ENCODE peak calls at places on chromosomes 4 and X, in eight cellular contexts. K, M, Y, A, D, T, W and G are unnamed samples.

GRCh38 chrX:69152398-69152797 is 12.9 kb downstream of the PJA1 start:
- DNase-seq in K (no peak), M (no peak), Y (no peak), A (no peak), D (no peak), T (no peak), W (no peak), G (no peak)

GRCh38 chrX:70485466-70485865 is 40.8 kb downstream of the DLG3 start:
- DNase-seq in K (no peak), M (no peak), Y (no peak), A (no peak), D (no peak), T (no peak), W (no peak), G (no peak)

GRCh38 chr4:10063544-10064300 is 42.4 kb upstream of the SLC2A9 start:
- DNase-seq in K (peak; percentile 41), M (peak; percentile 66), Y (peak; percentile 70), A (no peak), D (no peak), T (peak; percentile 89), W (no peak), G (no peak)

GRCh38 chrX:151698485-151698884 is 3.2 kb downstream of the PRRG3 start:
- DNase-seq in K (no peak), M (no peak), Y (no peak), A (no peak), D (no peak), T (no peak), W (no peak), G (no peak)

GRCh38 chr4:10576236-10576635 is 108.3 kb downstream of the CLNK start:
- DNase-seq in K (no peak), M (no peak), Y (no peak), A (no peak), D (no peak), T (no peak), W (no peak), G (no peak)

GRCh38 chr4:2617955-2618354 is 81.5 kb downstream of the FAM193A start:
- DNase-seq in K (no peak), M (no peak), Y (peak; percentile 45), A (no peak), D (no peak), T (no peak), W (no peak), G (no peak)

GRCh38 chr4:16417198-16417597 is 190.9 kb upstream of the TAPT1 start:
- DNase-seq in K (no peak), M (no peak), Y (no peak), A (no peak), D (no peak), T (no peak), W (no peak), G (no peak)

GRCh38 chr4:72896515-72896914 is 173.0 kb downstream of the COX18 start:
- DNase-seq in K (no peak), M (no peak), Y (peak; percentile 78), A (no peak), D (no peak), T (no peak), W (no peak), G (no peak)

GRCh38 chr4:55851885-55852284 is 1.6 kb upstream of the EXOC1 start:
- DNase-seq in K (no peak), M (no peak), Y (no peak), A (no peak), D (peak; percentile 16), T (no peak), W (no peak), G (no peak)

GRCh38 chr4:183201331-183201730 is 102.3 kb downstream of the WWC2 start:
- DNase-seq in K (no peak), M (no peak), Y (peak; percentile 81), A (no peak), D (no peak), T (no peak), W (no peak), G (no peak)